ENCODE peak calls at places on chromosomes 6 and 20, in five cellular contexts. X is uterus; Z is CD8-positive, alpha-beta T cell; R is psoas muscle; W is PC-9. Q is an unnamed sample. For H3K36me3, the result is how much of the 10 kb centered on the place peaks cover.

GRCh38 chr6:83518946-83519489 is 6.7 kb downstream of the PRSS35 start:
- DNase-seq in X (no peak), Z (no peak), R (no peak), W (no peak), Q (no peak)

GRCh38 chr20:1041845-1042390 is 39.8 kb upstream of the RSPO4 start:
- DNase-seq in X (no peak), Z (no peak), R (no peak), W (no peak), Q (no peak)

GRCh38 chr6:133890941-133891813 is 2.3 kb downstream of the TCF21 start:
- DNase-seq in X (peak), Z (no peak), R (no peak), W (no peak), Q (no peak)

GRCh38 chr6:31057426-31058003 is 47.2 kb downstream of the MUC22 start:
- DNase-seq in X (no peak), Z (no peak), R (no peak), W (no peak), Q (no peak)

GRCh38 chr20:35363190-35363589 is 48.6 kb downstream of the UQCC1 start:
- DNase-seq in X (no peak), Z (no peak), R (no peak), W (no peak), Q (no peak)

GRCh38 chr6:40889137-40889832 is 149.7 kb downstream of the UNC5CL start:
- DNase-seq in X (no peak), Z (no peak), R (no peak), W (no peak), Q (no peak)

GRCh38 chr20:813386-813785 is 20.1 kb upstream of the FAM110A start:
- DNase-seq in X (no peak), Z (no peak), R (no peak), W (no peak), Q (no peak)

GRCh38 chr6:153965996-153966395 is 73.0 kb upstream of the OPRM1 start:
- DNase-seq in X (no peak), Z (no peak), R (no peak), W (no peak), Q (no peak)

GRCh38 chr6:32818867-32819266 is 2.1 kb upstream of the HLA-DOB start:
- DNase-seq in X (no peak), Z (no peak), R (no peak), W (no peak), Q (no peak)

GRCh38 chr6:24721461-24722215 is 2.7 kb upstream of the C6orf62 start:
- DNase-seq in X (no peak), Z (no peak), R (no peak), W (no peak), Q (no peak)

GRCh38 chr6:158591134-158591809 is 31.4 kb downstream of the TMEM181 start:
- DNase-seq in X (no peak), Z (no peak), R (no peak), W (no peak), Q (no peak)

GRCh38 chr20:36604952-36605308 is 649 bp upstream of the RAB5IF start:
- DNase-seq in X (peak), Z (peak), R (peak), W (peak), Q (peak)

GRCh38 chr6:168265827-168266815 is 53.5 kb downstream of the DACT2 start:
- DNase-seq in X (no peak), Z (no peak), R (no peak), W (no peak), Q (no peak)

GRCh38 chr6:19839788-19840187 is 2.6 kb downstream of the ID4 start:
- DNase-seq in X (no peak), Z (no peak), R (no peak), W (no peak), Q (no peak)

GRCh38 chr6:56911847-56912246 is 43.1 kb upstream of the BEND6 start:
- DNase-seq in X (no peak), Z (no peak), R (no peak), W (peak), Q (no peak)

GRCh38 chr6:17267586-17267985 is 13.6 kb upstream of the RBM24 start:
- DNase-seq in X (no peak), Z (no peak), R (no peak), W (no peak), Q (no peak)

GRCh38 chr20:36728986-36729385 is 16.9 kb downstream of the NDRG3 start:
- DNase-seq in X (no peak), Z (no peak), R (no peak), W (no peak), Q (no peak)

GRCh38 chr20:19251506-19251905 is 39.1 kb downstream of the SLC24A3 start:
- DNase-seq in X (no peak), Z (no peak), R (no peak), W (no peak), Q (no peak)

GRCh38 chr6:50978631-50979030 is 160.0 kb downstream of the TFAP2B start:
- DNase-seq in X (no peak), Z (no peak), R (no peak), W (no peak), Q (no peak)

GRCh38 chr6:24596717-24597116 is 49.3 kb downstream of the KIAA0319 start:
- DNase-seq in X (no peak), Z (no peak), R (no peak), W (no peak), Q (no peak)

GRCh38 chr20:31681128-31681727 is 41.4 kb downstream of the BCL2L1 start:
- DNase-seq in X (no peak), Z (no peak), R (no peak), W (no peak), Q (no peak)
- H3K36me3 ChIP-seq in X (under half), Z (under half), R (under half), W (half or more), Q (half or more)

GRCh38 chr6:159633196-159633595 is 59.8 kb downstream of the SOD2 start:
- DNase-seq in X (no peak), Z (no peak), R (no peak), W (no peak), Q (no peak)
- TF ChIP-seq CTCF in X (no peak), Z (no peak), R (peak), W (peak), Q (peak)

GRCh38 chr20:47330933-47331708 is 25.4 kb downstream of the ZMYND8 start:
- DNase-seq in X (no peak), Z (no peak), R (no peak), W (peak), Q (peak)
- H3K36me3 ChIP-seq in X (under half), Z (under half), R (under half), W (half or more), Q (half or more)

GRCh38 chr6:169707772-169708171 is 5.8 kb downstream of the C6orf120 start:
- DNase-seq in X (no peak), Z (no peak), R (no peak), W (no peak), Q (no peak)

GRCh38 chr6:169700296-169700695 is 1.5 kb downstream of the WDR27 start:
- DNase-seq in X (no peak), Z (no peak), R (no peak), W (no peak), Q (no peak)

GRCh38 chr6:169701218-169701952 is 444 bp downstream of the WDR27 start:
- DNase-seq in X (no peak), Z (no peak), R (no peak), W (no peak), Q (no peak)

GRCh38 chr6:169702640-169703246 is 817 bp downstream of the C6orf120 start:
- DNase-seq in X (peak), Z (peak), R (no peak), W (peak), Q (no peak)

DNA sequence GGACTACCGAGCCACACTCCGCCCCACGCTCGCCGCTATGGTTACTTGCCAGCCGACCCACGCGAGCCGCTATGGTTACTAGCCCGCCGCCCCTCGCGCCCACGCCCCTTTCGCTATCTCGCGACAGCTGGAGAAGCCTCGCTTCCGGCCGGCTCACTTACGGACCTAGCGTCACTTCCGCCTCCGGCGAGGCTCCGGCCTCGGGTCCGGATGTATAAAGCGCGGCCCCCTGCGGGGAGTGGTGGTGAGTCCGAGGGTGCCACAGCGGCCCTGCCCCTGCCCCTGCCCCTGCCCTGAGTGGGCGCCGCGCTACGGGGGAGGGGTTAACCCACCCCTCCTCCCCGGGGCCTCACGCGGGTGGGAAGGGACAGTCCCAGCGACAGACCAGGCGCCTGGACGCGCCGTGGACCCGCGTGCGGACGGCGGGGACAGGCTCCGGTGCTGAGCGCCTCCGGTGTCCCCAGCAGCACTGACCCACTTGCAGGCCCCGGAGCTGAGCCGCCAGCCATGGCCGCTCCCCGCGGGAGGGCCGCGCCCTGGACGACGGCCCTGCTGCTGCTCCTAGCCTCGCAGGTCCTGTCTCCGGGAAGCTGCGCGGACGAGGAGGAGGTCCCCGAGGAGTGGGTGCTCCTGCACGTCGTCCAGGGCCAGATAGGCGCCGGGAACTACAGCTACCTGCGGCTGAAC is at the start of the genes C6orf120 and WDR27:
- DNase-seq in X (peak), Z (peak), R (peak), W (peak), Q (peak)
- TF ChIP-seq CTCF in X (peak), Z (no peak), R (no peak), W (no peak), Q (no peak)

GRCh38 chr6:123039431-123039830 is 43.4 kb downstream of the CLVS2 start:
- DNase-seq in X (no peak), Z (no peak), R (no peak), W (no peak), Q (no peak)

GRCh38 chr6:123042412-123042811 is 46.4 kb downstream of the CLVS2 start:
- DNase-seq in X (no peak), Z (no peak), R (no peak), W (no peak), Q (no peak)

GRCh38 chr6:123044341-123044860 is 48.4 kb downstream of the CLVS2 start:
- DNase-seq in X (no peak), Z (no peak), R (no peak), W (no peak), Q (no peak)
- H3K36me3 ChIP-seq in X (under half), Z (under half), R (under half), W (under half), Q (under half)

GRCh38 chr6:6694368-6694780 is 105.9 kb downstream of the LY86 start:
- DNase-seq in X (no peak), Z (no peak), R (no peak), W (no peak), Q (no peak)
- TF ChIP-seq CTCF in X (no peak), Z (no peak), R (no peak), W (no peak), Q (no peak)